ENCODE peak calls at places on chromosomes 16 and 17, in seven cellular contexts. D, U, S, L, Z, H and B are unnamed samples.
A peak's percentile ranks its signal among the peaks of the same experiment; 100 is the strongest.

GRCh38 chr17:83055911-83056582 is 23.4 kb upstream of the METRNL start:
- DNase-seq in D (no peak), S (no peak), U (peak; percentile 90), Z (peak; percentile 79), H (no peak), L (no peak), B (peak; percentile 96)

GRCh38 chr16:48511716-48512115 is 98.3 kb downstream of the N4BP1 start:
- DNase-seq in U (no peak), L (no peak), D (no peak), H (no peak), S (no peak), Z (no peak), B (peak; percentile 36)

GRCh38 chr16:10067406-10067805 is 114.8 kb downstream of the GRIN2A start:
- DNase-seq in S (no peak), Z (no peak), H (no peak), U (no peak), D (no peak), L (peak; percentile 13), B (no peak)

GRCh38 chr16:16071631-16072244 is 122.3 kb downstream of the ABCC1 start:
- DNase-seq in L (no peak), H (no peak), U (no peak), S (no peak), Z (no peak), D (no peak), B (no peak)

GRCh38 chr16:30761427-30761927 is 385 bp downstream of the CFAP119 start:
- DNase-seq in S (no peak), U (peak; percentile 28), Z (peak; percentile 58), H (peak; percentile 87), D (peak; percentile 80), L (peak; percentile 72), B (peak; percentile 61)

GRCh38 chr17:76394166-76394565 is 9.8 kb downstream of the SPHK1 start:
- DNase-seq in S (no peak), U (peak; percentile 97), L (no peak), Z (no peak), D (no peak), H (no peak), B (no peak)

GRCh38 chr16:15440852-15441251 is 6.5 kb downstream of the BMERB1 start:
- DNase-seq in Z (no peak), U (peak; percentile 80), H (no peak), D (no peak), S (no peak), L (no peak), B (peak; percentile 92)

GRCh38 chr16:77327717-77328116 is 107.1 kb downstream of the ADAMTS18 start:
- DNase-seq in D (no peak), L (no peak), S (no peak), U (no peak), H (no peak), Z (no peak), B (no peak)

GRCh38 chr17:43338886-43339516 is 59.8 kb upstream of the ARL4D start:
- DNase-seq in U (peak; percentile 61), D (peak; percentile 76), L (no peak), Z (peak; percentile 64), H (peak; percentile 85), S (no peak), B (peak; percentile 68)

GRCh38 chr17:57873261-57874057 is 23.6 kb upstream of the MRPS23 start:
- DNase-seq in S (no peak), H (no peak), L (no peak), D (no peak), Z (no peak), U (no peak), B (no peak)

GRCh38 chr17:16495980-16496819 is 4.2 kb upstream of the LRRC75A start:
- DNase-seq in U (no peak), L (no peak), D (no peak), S (no peak), Z (no peak), H (no peak), B (no peak)

GRCh38 chr17:10357768-10358167 is 15.0 kb downstream of the MYH13 start:
- DNase-seq in Z (peak; percentile 23), S (no peak), L (peak; percentile 27), U (peak; percentile 4), D (peak; percentile 74), H (peak; percentile 75), B (peak; percentile 7)

GRCh38 chr16:51165043-51165442 is 14.0 kb upstream of the SALL1 start:
- DNase-seq in L (no peak), S (no peak), H (no peak), D (no peak), U (no peak), Z (no peak), B (no peak)

GRCh38 chr17:29177541-29177870 is 2.7 kb downstream of the MYO18A start:
- DNase-seq in U (no peak), D (no peak), L (no peak), S (no peak), H (no peak), Z (peak; percentile 14), B (no peak)

GRCh38 chr16:1394367-1394951 is 20.0 kb downstream of the UNKL start:
- DNase-seq in H (no peak), L (no peak), S (no peak), U (no peak), D (no peak), Z (no peak), B (no peak)

GRCh38 chr16:64615647-64616280 is 506.1 kb downstream of the CDH11 start:
- DNase-seq in H (no peak), U (no peak), S (no peak), D (peak; percentile 71), Z (peak; percentile 26), L (no peak), B (peak; percentile 17)

GRCh38 chr16:78462261-78463208 is 363.1 kb downstream of the WWOX start:
- DNase-seq in Z (no peak), D (no peak), U (no peak), L (no peak), S (no peak), H (no peak), B (no peak)

GRCh38 chr16:75265911-75266701 is 14.7 kb upstream of the BCAR1 start:
- DNase-seq in U (peak; percentile 71), H (peak; percentile 88), D (peak; percentile 92), L (peak; percentile 99), Z (peak; percentile 90), S (no peak), B (peak; percentile 85)

GRCh38 chr17:2421315-2422147 is 20.7 kb upstream of the MNT start:
- DNase-seq in D (peak; percentile 63), U (no peak), S (no peak), H (peak; percentile 58), L (no peak), Z (no peak), B (no peak)

DNA sequence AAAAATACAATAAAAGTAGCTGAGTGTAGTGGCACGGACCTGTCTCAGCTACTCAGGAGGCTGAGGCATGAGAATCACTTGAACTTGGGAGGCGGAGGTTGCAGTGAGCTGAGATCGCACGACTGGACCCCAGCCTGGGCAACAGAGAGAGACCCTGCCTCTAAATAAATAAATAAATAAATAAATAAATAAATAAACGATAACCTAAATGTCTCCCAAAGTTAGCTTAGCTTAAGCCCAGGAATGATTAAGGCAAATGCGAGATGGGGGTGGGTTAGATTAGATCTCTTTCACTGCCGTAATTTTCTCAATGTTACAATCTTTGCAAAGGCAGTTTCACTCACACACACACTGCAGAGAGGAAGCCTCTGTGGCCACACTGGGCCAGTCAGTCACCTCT is 46.7 kb downstream of the WSB1 start:
- DNase-seq in H (no peak), U (no peak), L (no peak), Z (no peak), D (no peak), S (no peak), B (no peak)
- H3K4me1 ChIP-seq in H (peaks cover 82% of the 10 kb centered on the region), U (peaks cover 8% of the 10 kb centered on the region), L (peaks cover 3% of the 10 kb centered on the region), Z (peaks cover 22% of the 10 kb centered on the region), D (peaks cover 38% of the 10 kb centered on the region), S (peaks cover 10% of the 10 kb centered on the region), B (no peaks in the 10 kb centered on the region)

DNA sequence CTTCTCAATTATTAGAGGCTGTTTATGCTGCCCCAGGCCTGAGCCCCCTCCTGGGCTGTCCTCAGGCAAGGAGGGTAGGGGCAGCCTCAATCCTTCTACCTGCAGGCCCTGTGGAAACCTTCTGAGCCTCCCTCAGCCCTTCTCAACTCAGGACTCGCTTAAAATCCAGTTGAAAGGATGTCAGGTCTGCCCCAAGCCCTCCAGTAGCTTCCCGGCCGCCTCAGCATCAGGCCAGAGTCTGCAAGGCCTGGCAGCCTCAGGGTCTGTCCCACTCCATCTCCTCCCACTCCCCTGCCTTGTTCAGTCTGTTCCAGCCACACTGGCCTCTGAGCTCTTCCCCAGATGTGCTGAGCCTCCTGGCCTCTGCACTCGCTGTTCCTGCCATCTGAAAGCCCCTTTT is 52.2 kb downstream of the KATNIP start:
- DNase-seq in U (no peak), S (no peak), D (no peak), L (no peak), Z (no peak), H (no peak), B (no peak)
- H3K9me2 ChIP-seq in U (no peaks in the 10 kb centered on the region), S (no peaks in the 10 kb centered on the region), D (no peaks in the 10 kb centered on the region), L (no peaks in the 10 kb centered on the region), Z (no peaks in the 10 kb centered on the region), H (no peaks in the 10 kb centered on the region), B (no peaks in the 10 kb centered on the region)

DNA sequence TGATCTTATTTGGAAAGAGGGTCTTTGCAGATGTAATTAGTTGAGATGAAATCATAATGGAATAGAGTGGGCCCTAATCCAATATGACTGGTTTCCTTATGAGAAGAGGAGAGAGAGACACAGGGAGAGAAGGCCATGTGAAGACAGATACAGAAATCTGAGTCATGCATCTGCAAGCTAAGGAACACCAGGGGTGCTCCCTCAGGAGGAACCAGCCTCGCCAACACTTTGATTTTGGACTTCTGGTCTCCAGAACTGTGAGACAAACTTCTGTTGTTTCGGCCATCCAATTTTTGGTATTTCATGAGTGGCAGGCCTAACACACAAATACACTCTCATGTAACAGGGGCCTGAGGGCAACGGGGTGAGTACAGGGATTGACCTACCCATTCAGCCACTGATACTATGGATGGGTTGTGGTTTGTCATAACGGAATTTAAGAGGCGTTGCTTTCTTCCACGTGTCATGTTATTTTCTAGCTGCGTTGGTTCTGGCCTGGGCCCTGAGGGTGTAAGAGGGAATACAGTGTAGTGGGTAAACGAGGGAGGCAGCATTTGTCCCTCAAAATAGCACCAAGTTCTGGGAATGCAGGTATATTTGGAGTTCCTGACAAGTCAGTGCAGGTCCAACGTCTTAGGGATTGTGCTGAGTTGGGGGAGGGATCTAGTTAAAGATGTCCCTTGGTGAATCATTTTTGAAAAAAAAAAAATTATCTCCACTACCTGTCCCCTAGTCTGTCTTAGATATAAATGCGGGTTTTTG is 17.7 kb downstream of the PLCG2 start:
- DNase-seq in H (no peak), S (no peak), Z (no peak), L (no peak), D (no peak), U (no peak), B (peak; percentile 7)
- H3K79me2 ChIP-seq in H (peaks cover 100% of the 10 kb centered on the region), S (no peaks in the 10 kb centered on the region), Z (no peaks in the 10 kb centered on the region), L (no peaks in the 10 kb centered on the region), D (no peaks in the 10 kb centered on the region), U (no peaks in the 10 kb centered on the region), B (no peaks in the 10 kb centered on the region)

DNA sequence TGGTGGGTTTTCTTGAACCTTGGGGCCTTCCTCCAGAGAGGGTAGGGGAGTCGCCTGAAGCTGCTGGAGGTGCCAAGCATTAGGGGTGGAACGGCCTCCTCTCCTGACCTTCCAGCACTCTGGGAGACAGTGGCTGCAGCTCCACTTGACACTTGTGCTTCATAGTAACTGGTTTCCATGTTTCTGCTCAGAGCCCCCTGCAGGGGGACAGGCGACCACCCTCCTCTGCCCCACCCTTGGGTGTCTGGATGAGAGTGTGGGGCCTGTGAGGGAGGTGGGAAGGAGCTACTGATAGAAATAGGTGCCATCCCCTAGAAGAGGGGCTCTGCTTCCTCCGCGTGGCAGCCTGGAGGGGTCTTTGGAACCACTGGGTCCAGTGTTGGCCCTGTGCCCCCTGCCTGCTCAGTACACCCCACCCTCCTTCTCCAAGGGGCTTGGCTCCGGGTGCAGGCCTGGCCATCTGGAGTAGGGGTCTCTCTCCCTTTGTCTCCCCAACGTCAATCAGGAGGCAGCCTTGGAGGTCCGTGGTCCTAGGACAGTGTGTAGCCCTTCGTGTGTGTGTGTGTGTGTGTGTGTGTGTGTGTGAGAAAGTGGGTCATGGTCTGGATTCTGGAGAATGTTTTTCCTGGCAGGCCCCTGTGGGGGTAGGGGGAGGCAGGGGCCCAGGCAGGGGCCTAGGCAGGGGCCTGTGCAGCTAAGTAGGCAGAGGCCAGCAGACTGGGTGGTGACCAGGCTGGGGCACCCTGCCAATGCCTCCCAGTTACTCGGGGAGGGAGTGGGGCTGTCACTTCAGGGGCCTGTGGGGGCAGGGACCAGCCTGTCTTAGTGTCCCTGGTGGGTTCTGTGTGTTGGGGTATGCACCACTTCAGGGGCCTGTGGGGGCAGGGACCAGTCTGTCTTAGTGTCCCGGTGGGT is 4.9 kb downstream of the LASP1 start:
- DNase-seq in D (no peak), H (no peak), S (no peak), Z (no peak), U (no peak), L (no peak), B (peak; percentile 66)
- H3K4me1 ChIP-seq in D (peaks cover 74% of the 10 kb centered on the region), H (peaks cover 83% of the 10 kb centered on the region), S (peaks cover 62% of the 10 kb centered on the region), Z (peaks cover 66% of the 10 kb centered on the region), U (peaks cover 36% of the 10 kb centered on the region), L (peaks cover 39% of the 10 kb centered on the region), B (peaks cover 63% of the 10 kb centered on the region)